ENCODE peak calls at places on chromosomes 6 and 20, in nine cellular contexts. One of them, this sample, is unnamed.

GRCh38 chr6:122620428-122620827 is 10.2 kb downstream of the PKIB start:
- DNase-seq in thoracic aorta: no peak
- DNase-seq in heart right ventricle: no peak
- DNase-seq in tibial artery: no peak
- DNase-seq in lower lobe of right lung: no peak
- DNase-seq in fibroblast of lung: no peak
- DNase-seq in fibroblast of villous mesenchyme: no peak
- DNase-seq in fibroblast of the aortic adventitia: no peak
- DNase-seq in GM20000: no peak
- DNase-seq in this sample: no peak

GRCh38 chr6:5159162-5159561 is 74.0 kb downstream of the PPP1R3G start:
- DNase-seq in thoracic aorta: no peak
- DNase-seq in heart right ventricle: no peak
- DNase-seq in tibial artery: no peak
- DNase-seq in lower lobe of right lung: no peak
- DNase-seq in fibroblast of lung: no peak
- DNase-seq in fibroblast of villous mesenchyme: no peak
- DNase-seq in fibroblast of the aortic adventitia: no peak
- DNase-seq in GM20000: no peak
- DNase-seq in this sample: no peak

GRCh38 chr20:46173652-46174468 is 55.7 kb downstream of the CD40 start:
- DNase-seq in thoracic aorta: no peak
- DNase-seq in heart right ventricle: no peak
- DNase-seq in tibial artery: no peak
- DNase-seq in lower lobe of right lung: no peak
- DNase-seq in fibroblast of lung: no peak
- DNase-seq in fibroblast of villous mesenchyme: no peak
- DNase-seq in fibroblast of the aortic adventitia: no peak
- DNase-seq in GM20000: no peak
- DNase-seq in this sample: no peak

GRCh38 chr6:90175627-90176538 is 120.8 kb downstream of the BACH2 start:
- DNase-seq in thoracic aorta: no peak
- DNase-seq in heart right ventricle: no peak
- DNase-seq in tibial artery: no peak
- DNase-seq in lower lobe of right lung: no peak
- DNase-seq in fibroblast of lung: no peak
- DNase-seq in fibroblast of villous mesenchyme: no peak
- DNase-seq in fibroblast of the aortic adventitia: no peak
- DNase-seq in GM20000: peak; percentile 14
- DNase-seq in this sample: no peak

GRCh38 chr6:137802408-137803182 is 64.5 kb upstream of the TNFAIP3 start:
- DNase-seq in thoracic aorta: no peak
- DNase-seq in heart right ventricle: no peak
- DNase-seq in tibial artery: no peak
- DNase-seq in lower lobe of right lung: no peak
- DNase-seq in fibroblast of lung: no peak
- DNase-seq in fibroblast of villous mesenchyme: no peak
- DNase-seq in fibroblast of the aortic adventitia: no peak
- DNase-seq in GM20000: no peak
- DNase-seq in this sample: no peak

GRCh38 chr6:117545161-117545595 is 57.1 kb downstream of the GOPC start:
- DNase-seq in thoracic aorta: no peak
- DNase-seq in heart right ventricle: no peak
- DNase-seq in tibial artery: no peak
- DNase-seq in lower lobe of right lung: no peak
- DNase-seq in fibroblast of lung: peak; percentile 76
- DNase-seq in fibroblast of villous mesenchyme: no peak
- DNase-seq in fibroblast of the aortic adventitia: no peak
- DNase-seq in GM20000: no peak
- DNase-seq in this sample: no peak

GRCh38 chr6:12886961-12887775 is 170.6 kb downstream of the PHACTR1 start:
- DNase-seq in thoracic aorta: no peak
- DNase-seq in heart right ventricle: no peak
- DNase-seq in tibial artery: no peak
- DNase-seq in lower lobe of right lung: no peak
- DNase-seq in fibroblast of lung: peak; percentile 52
- DNase-seq in fibroblast of villous mesenchyme: no peak
- DNase-seq in fibroblast of the aortic adventitia: no peak
- DNase-seq in GM20000: no peak
- DNase-seq in this sample: no peak

GRCh38 chr6:38527371-38527770 is 112.4 kb downstream of the BTBD9 start:
- DNase-seq in thoracic aorta: no peak
- DNase-seq in heart right ventricle: no peak
- DNase-seq in tibial artery: no peak
- DNase-seq in lower lobe of right lung: no peak
- DNase-seq in fibroblast of lung: no peak
- DNase-seq in fibroblast of villous mesenchyme: no peak
- DNase-seq in fibroblast of the aortic adventitia: no peak
- DNase-seq in GM20000: no peak
- DNase-seq in this sample: no peak

GRCh38 chr6:112251170-112251945 is 3.0 kb downstream of the LAMA4 start:
- DNase-seq in thoracic aorta: no peak
- DNase-seq in heart right ventricle: peak; percentile 23
- DNase-seq in tibial artery: peak; percentile 87
- DNase-seq in lower lobe of right lung: no peak
- DNase-seq in fibroblast of lung: peak; percentile 86
- DNase-seq in fibroblast of villous mesenchyme: peak; percentile 87
- DNase-seq in fibroblast of the aortic adventitia: peak; percentile 95
- DNase-seq in GM20000: no peak
- DNase-seq in this sample: no peak

GRCh38 chr20:58130574-58130973 is 97.9 kb downstream of the ANKRD60 start:
- DNase-seq in thoracic aorta: no peak
- DNase-seq in heart right ventricle: no peak
- DNase-seq in tibial artery: peak; percentile 44
- DNase-seq in lower lobe of right lung: no peak
- DNase-seq in fibroblast of lung: peak; percentile 19
- DNase-seq in fibroblast of villous mesenchyme: no peak
- DNase-seq in fibroblast of the aortic adventitia: no peak
- DNase-seq in GM20000: no peak
- DNase-seq in this sample: no peak

GRCh38 chr6:54285595-54285994 is 22.6 kb upstream of the TINAG start:
- DNase-seq in thoracic aorta: no peak
- DNase-seq in heart right ventricle: no peak
- DNase-seq in tibial artery: no peak
- DNase-seq in lower lobe of right lung: no peak
- DNase-seq in fibroblast of lung: peak; percentile 43
- DNase-seq in fibroblast of villous mesenchyme: peak; percentile 15
- DNase-seq in fibroblast of the aortic adventitia: peak; percentile 26
- DNase-seq in GM20000: no peak
- DNase-seq in this sample: no peak

GRCh38 chr20:40920291-40920690 is 108.3 kb upstream of the TOP1 start:
- DNase-seq in thoracic aorta: no peak
- DNase-seq in heart right ventricle: no peak
- DNase-seq in tibial artery: no peak
- DNase-seq in lower lobe of right lung: no peak
- DNase-seq in fibroblast of lung: no peak
- DNase-seq in fibroblast of villous mesenchyme: no peak
- DNase-seq in fibroblast of the aortic adventitia: no peak
- DNase-seq in GM20000: no peak
- DNase-seq in this sample: no peak

GRCh38 chr6:119669228-119669627 is 319.7 kb upstream of the MAN1A1 start:
- DNase-seq in thoracic aorta: no peak
- DNase-seq in heart right ventricle: no peak
- DNase-seq in tibial artery: no peak
- DNase-seq in lower lobe of right lung: no peak
- DNase-seq in fibroblast of lung: no peak
- DNase-seq in fibroblast of villous mesenchyme: no peak
- DNase-seq in fibroblast of the aortic adventitia: peak; percentile 3
- DNase-seq in GM20000: no peak
- DNase-seq in this sample: no peak

GRCh38 chr6:157169656-157170055 is 153.7 kb downstream of the TMEM242 start:
- DNase-seq in thoracic aorta: no peak
- DNase-seq in heart right ventricle: no peak
- DNase-seq in tibial artery: no peak
- DNase-seq in lower lobe of right lung: no peak
- DNase-seq in fibroblast of lung: peak; percentile 54
- DNase-seq in fibroblast of villous mesenchyme: no peak
- DNase-seq in fibroblast of the aortic adventitia: no peak
- DNase-seq in GM20000: no peak
- DNase-seq in this sample: no peak

GRCh38 chr20:51444922-51445438 is 97.5 kb downstream of the NFATC2 start:
- DNase-seq in thoracic aorta: no peak
- DNase-seq in heart right ventricle: no peak
- DNase-seq in tibial artery: no peak
- DNase-seq in lower lobe of right lung: no peak
- DNase-seq in fibroblast of lung: no peak
- DNase-seq in fibroblast of villous mesenchyme: no peak
- DNase-seq in fibroblast of the aortic adventitia: no peak
- DNase-seq in GM20000: no peak
- DNase-seq in this sample: no peak

GRCh38 chr20:38073307-38074010 is 39.9 kb downstream of the RPRD1B start:
- DNase-seq in thoracic aorta: peak; percentile 65
- DNase-seq in heart right ventricle: peak; percentile 30
- DNase-seq in tibial artery: peak; percentile 75
- DNase-seq in lower lobe of right lung: no peak
- DNase-seq in fibroblast of lung: peak; percentile 98
- DNase-seq in fibroblast of villous mesenchyme: peak; percentile 97
- DNase-seq in fibroblast of the aortic adventitia: peak; percentile 99
- DNase-seq in GM20000: peak; percentile 46
- DNase-seq in this sample: peak; percentile 98

GRCh38 chr6:90284236-90284744 is 12.4 kb downstream of the BACH2 start:
- DNase-seq in thoracic aorta: no peak
- DNase-seq in heart right ventricle: no peak
- DNase-seq in tibial artery: no peak
- DNase-seq in lower lobe of right lung: no peak
- DNase-seq in fibroblast of lung: peak; percentile 98
- DNase-seq in fibroblast of villous mesenchyme: peak; percentile 81
- DNase-seq in fibroblast of the aortic adventitia: peak; percentile 84
- DNase-seq in GM20000: no peak
- DNase-seq in this sample: peak; percentile 90

DNA sequence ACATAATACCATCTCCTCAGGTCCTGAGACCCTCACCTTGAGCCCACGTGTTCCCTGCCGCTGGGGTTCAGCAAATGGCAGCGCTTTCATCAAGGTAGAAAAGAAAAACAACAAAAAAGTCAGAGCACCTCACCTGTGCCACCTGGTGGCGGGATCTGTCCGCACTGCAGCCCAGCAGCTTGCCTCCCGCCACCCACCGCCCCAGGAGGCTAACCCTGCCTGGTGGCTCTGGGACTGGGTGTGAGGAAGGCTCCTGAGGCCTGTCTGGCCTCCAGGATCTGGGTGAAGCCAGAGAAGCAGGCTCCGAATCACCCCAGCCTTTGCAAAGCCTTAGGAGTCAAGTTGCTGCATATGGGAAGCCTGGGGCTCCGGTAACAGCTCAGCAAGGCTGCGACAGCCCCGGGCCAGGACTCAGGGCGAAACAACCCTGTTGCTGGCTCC is 270.8 kb downstream of the BMP7 start:
- DNase-seq in thoracic aorta: no peak
- DNase-seq in heart right ventricle: no peak
- DNase-seq in tibial artery: no peak
- DNase-seq in lower lobe of right lung: no peak
- DNase-seq in fibroblast of lung: no peak
- DNase-seq in fibroblast of villous mesenchyme: no peak
- DNase-seq in fibroblast of the aortic adventitia: no peak
- DNase-seq in GM20000: peak; percentile 37
- DNase-seq in this sample: no peak
- TF ChIP-seq CTCF in thoracic aorta: no peak
- TF ChIP-seq CTCF in heart right ventricle: peak; percentile 23
- TF ChIP-seq CTCF in tibial artery: no peak
- TF ChIP-seq CTCF in lower lobe of right lung: peak; percentile 42
- TF ChIP-seq CTCF in fibroblast of lung: no peak
- TF ChIP-seq CTCF in fibroblast of villous mesenchyme: peak; percentile 45
- TF ChIP-seq CTCF in fibroblast of the aortic adventitia: no peak
- TF ChIP-seq CTCF in GM20000: peak; percentile 23
- TF ChIP-seq CTCF in this sample: peak; percentile 73

GRCh38 chr6:108544586-108544985 is 16.1 kb upstream of the FOXO3 start:
- DNase-seq in thoracic aorta: no peak
- DNase-seq in heart right ventricle: no peak
- DNase-seq in tibial artery: no peak
- DNase-seq in lower lobe of right lung: no peak
- DNase-seq in fibroblast of lung: no peak
- DNase-seq in fibroblast of villous mesenchyme: peak; percentile 64
- DNase-seq in fibroblast of the aortic adventitia: peak; percentile 63
- DNase-seq in GM20000: no peak
- DNase-seq in this sample: no peak

GRCh38 chr6:108543165-108543940 is 17.4 kb upstream of the FOXO3 start:
- DNase-seq in thoracic aorta: no peak
- DNase-seq in heart right ventricle: no peak
- DNase-seq in tibial artery: no peak
- DNase-seq in lower lobe of right lung: no peak
- DNase-seq in fibroblast of lung: no peak
- DNase-seq in fibroblast of villous mesenchyme: no peak
- DNase-seq in fibroblast of the aortic adventitia: no peak
- DNase-seq in GM20000: no peak
- DNase-seq in this sample: no peak

GRCh38 chr6:108546079-108547049 is 14.4 kb upstream of the FOXO3 start:
- DNase-seq in thoracic aorta: no peak
- DNase-seq in heart right ventricle: no peak
- DNase-seq in tibial artery: no peak
- DNase-seq in lower lobe of right lung: no peak
- DNase-seq in fibroblast of lung: no peak
- DNase-seq in fibroblast of villous mesenchyme: no peak
- DNase-seq in fibroblast of the aortic adventitia: no peak
- DNase-seq in GM20000: no peak
- DNase-seq in this sample: no peak

GRCh38 chr6:108541843-108542795 is 18.6 kb upstream of the FOXO3 start:
- DNase-seq in thoracic aorta: no peak
- DNase-seq in heart right ventricle: peak; percentile 40
- DNase-seq in tibial artery: peak; percentile 75
- DNase-seq in lower lobe of right lung: peak; percentile 68
- DNase-seq in fibroblast of lung: peak; percentile 72
- DNase-seq in fibroblast of villous mesenchyme: peak; percentile 87
- DNase-seq in fibroblast of the aortic adventitia: peak; percentile 91
- DNase-seq in GM20000: peak; percentile 67
- DNase-seq in this sample: peak; percentile 90
- TF ChIP-seq CTCF in thoracic aorta: peak; percentile 86
- TF ChIP-seq CTCF in heart right ventricle: peak; percentile 82
- TF ChIP-seq CTCF in tibial artery: peak; percentile 74
- TF ChIP-seq CTCF in lower lobe of right lung: peak; percentile 91
- TF ChIP-seq CTCF in fibroblast of lung: peak; percentile 82
- TF ChIP-seq CTCF in fibroblast of villous mesenchyme: peak; percentile 90
- TF ChIP-seq CTCF in fibroblast of the aortic adventitia: peak; percentile 81
- TF ChIP-seq CTCF in GM20000: peak; percentile 77
- TF ChIP-seq CTCF in this sample: peak; percentile 78

DNA sequence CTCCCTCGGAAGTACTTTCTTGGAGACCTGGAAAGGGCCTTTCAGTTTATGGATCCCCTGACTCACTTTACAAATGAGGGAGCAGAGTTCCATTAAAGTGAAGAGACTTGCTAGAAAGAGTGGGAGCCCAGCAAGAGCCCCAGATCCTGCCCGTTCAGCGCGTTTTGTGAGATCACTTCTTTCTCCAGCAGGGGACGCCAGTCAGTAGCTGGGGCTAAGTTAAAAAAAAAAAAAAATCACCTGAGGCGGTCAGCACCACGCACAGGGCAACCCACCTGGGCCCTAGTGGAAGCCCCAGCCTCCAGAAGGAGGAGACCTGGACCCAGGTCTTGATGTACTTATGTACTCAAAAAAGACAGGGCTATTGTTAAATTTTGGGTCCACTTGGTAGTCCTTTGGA is 274.5 kb upstream of the RNF24 start:
- DNase-seq in thoracic aorta: no peak
- DNase-seq in heart right ventricle: no peak
- DNase-seq in tibial artery: no peak
- DNase-seq in lower lobe of right lung: no peak
- DNase-seq in fibroblast of lung: no peak
- DNase-seq in fibroblast of villous mesenchyme: no peak
- DNase-seq in fibroblast of the aortic adventitia: no peak
- DNase-seq in GM20000: no peak
- DNase-seq in this sample: no peak
- TF ChIP-seq CTCF in thoracic aorta: no peak
- TF ChIP-seq CTCF in heart right ventricle: peak; percentile 5
- TF ChIP-seq CTCF in tibial artery: no peak
- TF ChIP-seq CTCF in lower lobe of right lung: no peak
- TF ChIP-seq CTCF in fibroblast of lung: no peak
- TF ChIP-seq CTCF in fibroblast of villous mesenchyme: no peak
- TF ChIP-seq CTCF in fibroblast of the aortic adventitia: no peak
- TF ChIP-seq CTCF in GM20000: no peak
- TF ChIP-seq CTCF in this sample: no peak

GRCh38 chr6:73169633-73170032 is 55.7 kb downstream of the KHDC1L start:
- DNase-seq in thoracic aorta: no peak
- DNase-seq in heart right ventricle: no peak
- DNase-seq in tibial artery: no peak
- DNase-seq in lower lobe of right lung: no peak
- DNase-seq in fibroblast of lung: no peak
- DNase-seq in fibroblast of villous mesenchyme: no peak
- DNase-seq in fibroblast of the aortic adventitia: no peak
- DNase-seq in GM20000: no peak
- DNase-seq in this sample: no peak
- TF ChIP-seq CTCF in thoracic aorta: no peak
- TF ChIP-seq CTCF in heart right ventricle: no peak
- TF ChIP-seq CTCF in tibial artery: no peak
- TF ChIP-seq CTCF in lower lobe of right lung: no peak
- TF ChIP-seq CTCF in fibroblast of lung: no peak
- TF ChIP-seq CTCF in fibroblast of villous mesenchyme: no peak
- TF ChIP-seq CTCF in fibroblast of the aortic adventitia: no peak
- TF ChIP-seq CTCF in GM20000: no peak
- TF ChIP-seq CTCF in this sample: no peak

This sample was measured in astrocyte of the cerebellum.